ENCODE peak calls at places on chromosome 4, in seven cellular contexts. One of them, this sample, is unnamed.
A peak's percentile ranks its signal among the peaks of the same experiment; 100 is the strongest.

GRCh38 chr4:83276299-83277040 is 8.1 kb downstream of the COQ2 start:
- DNase-seq in GM12878: no peak
- DNase-seq in nucleus accumbens: no peak
- DNase-seq in iPS DF 19.7: no peak
- DNase-seq in NCI-H2171 treated with DMSO at 0.1 percent for 48 hours: no peak
- DNase-seq in esophagus squamous epithelium: no peak
- DNase-seq in osteocyte: no peak
- DNase-seq in this sample: no peak

GRCh38 chr4:118834070-118834469 is 1.9 kb downstream of the SEC24D start:
- DNase-seq in GM12878: no peak
- DNase-seq in nucleus accumbens: no peak
- DNase-seq in iPS DF 19.7: no peak
- DNase-seq in NCI-H2171 treated with DMSO at 0.1 percent for 48 hours: no peak
- DNase-seq in esophagus squamous epithelium: no peak
- DNase-seq in osteocyte: no peak
- DNase-seq in this sample: no peak

GRCh38 chr4:53431052-53431451 is 53.6 kb downstream of the FIP1L1 start:
- DNase-seq in GM12878: no peak
- DNase-seq in nucleus accumbens: no peak
- DNase-seq in iPS DF 19.7: no peak
- DNase-seq in NCI-H2171 treated with DMSO at 0.1 percent for 48 hours: no peak
- DNase-seq in esophagus squamous epithelium: no peak
- DNase-seq in osteocyte: no peak
- DNase-seq in this sample: no peak

GRCh38 chr4:177229331-177229730 is 80.3 kb upstream of the NEIL3 start:
- DNase-seq in GM12878: no peak
- DNase-seq in nucleus accumbens: no peak
- DNase-seq in iPS DF 19.7: no peak
- DNase-seq in NCI-H2171 treated with DMSO at 0.1 percent for 48 hours: no peak
- DNase-seq in esophagus squamous epithelium: no peak
- DNase-seq in osteocyte: no peak
- DNase-seq in this sample: no peak

GRCh38 chr4:76993787-76994641 is 44.5 kb downstream of the SEPTIN11 start:
- DNase-seq in GM12878: peak; percentile 73
- DNase-seq in nucleus accumbens: no peak
- DNase-seq in iPS DF 19.7: no peak
- DNase-seq in NCI-H2171 treated with DMSO at 0.1 percent for 48 hours: peak; percentile 81
- DNase-seq in esophagus squamous epithelium: no peak
- DNase-seq in osteocyte: no peak
- DNase-seq in this sample: no peak

GRCh38 chr4:77473509-77473908 is 132.1 kb upstream of the CXCL13 start:
- DNase-seq in GM12878: no peak
- DNase-seq in nucleus accumbens: no peak
- DNase-seq in iPS DF 19.7: peak; percentile 28
- DNase-seq in NCI-H2171 treated with DMSO at 0.1 percent for 48 hours: no peak
- DNase-seq in esophagus squamous epithelium: no peak
- DNase-seq in osteocyte: no peak
- DNase-seq in this sample: peak; percentile 11

GRCh38 chr4:153154010-153154975 is 50.0 kb upstream of the TRIM2 start:
- DNase-seq in GM12878: no peak
- DNase-seq in nucleus accumbens: no peak
- DNase-seq in iPS DF 19.7: no peak
- DNase-seq in NCI-H2171 treated with DMSO at 0.1 percent for 48 hours: peak; percentile 66
- DNase-seq in esophagus squamous epithelium: no peak
- DNase-seq in osteocyte: no peak
- DNase-seq in this sample: no peak

GRCh38 chr4:10106421-10107039 is 10.1 kb downstream of the WDR1 start:
- DNase-seq in GM12878: no peak
- DNase-seq in nucleus accumbens: no peak
- DNase-seq in iPS DF 19.7: no peak
- DNase-seq in NCI-H2171 treated with DMSO at 0.1 percent for 48 hours: no peak
- DNase-seq in esophagus squamous epithelium: no peak
- DNase-seq in osteocyte: peak; percentile 90
- DNase-seq in this sample: peak; percentile 42

GRCh38 chr4:73257995-73258667 is 467 bp downstream of the ANKRD17 start:
- DNase-seq in GM12878: no peak
- DNase-seq in nucleus accumbens: peak; percentile 37
- DNase-seq in iPS DF 19.7: no peak
- DNase-seq in NCI-H2171 treated with DMSO at 0.1 percent for 48 hours: peak; percentile 9
- DNase-seq in esophagus squamous epithelium: no peak
- DNase-seq in osteocyte: no peak
- DNase-seq in this sample: no peak

GRCh38 chr4:111842336-111842735 is 302.9 kb upstream of the FAM241A start:
- DNase-seq in GM12878: no peak
- DNase-seq in nucleus accumbens: no peak
- DNase-seq in iPS DF 19.7: no peak
- DNase-seq in NCI-H2171 treated with DMSO at 0.1 percent for 48 hours: no peak
- DNase-seq in esophagus squamous epithelium: no peak
- DNase-seq in osteocyte: no peak
- DNase-seq in this sample: no peak

GRCh38 chr4:1537410-1538095 is 131.3 kb upstream of the NKX1-1 start:
- DNase-seq in GM12878: no peak
- DNase-seq in nucleus accumbens: no peak
- DNase-seq in iPS DF 19.7: no peak
- DNase-seq in NCI-H2171 treated with DMSO at 0.1 percent for 48 hours: no peak
- DNase-seq in esophagus squamous epithelium: no peak
- DNase-seq in osteocyte: no peak
- DNase-seq in this sample: no peak

GRCh38 chr4:133154725-133155124 is 5.6 kb downstream of the PCDH10 start:
- DNase-seq in GM12878: no peak
- DNase-seq in nucleus accumbens: peak; percentile 4
- DNase-seq in iPS DF 19.7: no peak
- DNase-seq in NCI-H2171 treated with DMSO at 0.1 percent for 48 hours: no peak
- DNase-seq in esophagus squamous epithelium: no peak
- DNase-seq in osteocyte: no peak
- DNase-seq in this sample: no peak

GRCh38 chr4:172998527-172999469 is 169.8 kb upstream of the GALNT7 start:
- DNase-seq in GM12878: no peak
- DNase-seq in nucleus accumbens: no peak
- DNase-seq in iPS DF 19.7: no peak
- DNase-seq in NCI-H2171 treated with DMSO at 0.1 percent for 48 hours: peak; percentile 26
- DNase-seq in esophagus squamous epithelium: no peak
- DNase-seq in osteocyte: no peak
- DNase-seq in this sample: no peak

GRCh38 chr4:24583451-24584174 is 741 bp downstream of the DHX15 start:
- DNase-seq in GM12878: no peak
- DNase-seq in nucleus accumbens: peak; percentile 56
- DNase-seq in iPS DF 19.7: peak; percentile 17
- DNase-seq in NCI-H2171 treated with DMSO at 0.1 percent for 48 hours: peak; percentile 69
- DNase-seq in esophagus squamous epithelium: no peak
- DNase-seq in osteocyte: peak; percentile 86
- DNase-seq in this sample: peak; percentile 20

GRCh38 chr4:185061610-185062009 is 43.3 kb downstream of the HELT start:
- DNase-seq in GM12878: no peak
- DNase-seq in nucleus accumbens: no peak
- DNase-seq in iPS DF 19.7: no peak
- DNase-seq in NCI-H2171 treated with DMSO at 0.1 percent for 48 hours: no peak
- DNase-seq in esophagus squamous epithelium: no peak
- DNase-seq in osteocyte: no peak
- DNase-seq in this sample: no peak

GRCh38 chr4:69038582-69038981 is 57.7 kb upstream of the UGT2B7 start:
- DNase-seq in GM12878: no peak
- DNase-seq in nucleus accumbens: no peak
- DNase-seq in iPS DF 19.7: no peak
- DNase-seq in NCI-H2171 treated with DMSO at 0.1 percent for 48 hours: no peak
- DNase-seq in esophagus squamous epithelium: no peak
- DNase-seq in osteocyte: no peak
- DNase-seq in this sample: no peak

GRCh38 chr4:164318350-164318749 is 435.6 kb upstream of the SMIM31 start:
- DNase-seq in GM12878: no peak
- DNase-seq in nucleus accumbens: no peak
- DNase-seq in iPS DF 19.7: no peak
- DNase-seq in NCI-H2171 treated with DMSO at 0.1 percent for 48 hours: no peak
- DNase-seq in esophagus squamous epithelium: no peak
- DNase-seq in osteocyte: no peak
- DNase-seq in this sample: no peak

This sample was measured in NT2/D1.